ENCODE peak calls at places on chromosomes 16 and 17, in four cellular contexts. F is mucosa of descending colon, E is left ventricle myocardium inferior, O is astrocyte of the spinal cord. W is an unnamed sample.

GRCh38 chr17:57665696-57666095 is 79.4 kb downstream of the CCDC182 start:
- DNase-seq in F (no peak), E (no peak), O (no peak), W (no peak)

GRCh38 chr16:22181843-22182242 is 19.5 kb downstream of the SDR42E2 start:
- DNase-seq in O (no peak), E (no peak), F (no peak), W (no peak)

GRCh38 chr17:3506054-3506453 is 30.3 kb downstream of the ASPA start:
- DNase-seq in E (no peak), O (no peak), F (no peak), W (no peak)

GRCh38 chr16:64459821-64460220 is 662.0 kb downstream of the CDH11 start:
- DNase-seq in F (peak), E (no peak), O (peak), W (peak)

GRCh38 chr16:57384248-57385070 is 12.2 kb downstream of the CX3CL1 start:
- DNase-seq in F (peak), O (no peak), E (no peak), W (no peak)

GRCh38 chr17:59074494-59074893 is 32.2 kb downstream of the TRIM37 start:
- DNase-seq in O (peak), E (no peak), F (no peak), W (no peak)

GRCh38 chr16:21244798-21245197 is 11.3 kb downstream of the ANKS4B start:
- DNase-seq in O (no peak), F (no peak), E (no peak), W (no peak)

GRCh38 chr16:4752351-4753100 is 14.4 kb downstream of the ZNF500 start:
- DNase-seq in O (no peak), F (no peak), E (no peak), W (no peak)

GRCh38 chr17:80477647-80478478 is 1.5 kb upstream of the NPTX1 start:
- DNase-seq in O (peak), E (no peak), F (peak), W (no peak)

GRCh38 chr17:350706-351435 is 1.7 kb downstream of the RPH3AL start:
- DNase-seq in O (no peak), F (peak), E (peak), W (no peak)

GRCh38 chr17:7307686-7308624 is 527 bp downstream of the EIF5A start:
- DNase-seq in E (peak), O (no peak), F (peak), W (no peak)

GRCh38 chr16:53992057-53992378 is 288.1 kb downstream of the FTO start:
- DNase-seq in F (no peak), O (no peak), E (no peak), W (no peak)

GRCh38 chr16:53995378-53995777 is 291.2 kb downstream of the IRX3 start:
- DNase-seq in F (no peak), E (peak), O (no peak), W (no peak)

GRCh38 chr16:53989597-53989996 is 285.6 kb downstream of the FTO start:
- DNase-seq in E (no peak), F (no peak), O (no peak), W (no peak)

GRCh38 chr16:53988136-53988535 is 284.2 kb downstream of the FTO start:
- DNase-seq in O (no peak), E (no peak), F (no peak), W (no peak)

DNA sequence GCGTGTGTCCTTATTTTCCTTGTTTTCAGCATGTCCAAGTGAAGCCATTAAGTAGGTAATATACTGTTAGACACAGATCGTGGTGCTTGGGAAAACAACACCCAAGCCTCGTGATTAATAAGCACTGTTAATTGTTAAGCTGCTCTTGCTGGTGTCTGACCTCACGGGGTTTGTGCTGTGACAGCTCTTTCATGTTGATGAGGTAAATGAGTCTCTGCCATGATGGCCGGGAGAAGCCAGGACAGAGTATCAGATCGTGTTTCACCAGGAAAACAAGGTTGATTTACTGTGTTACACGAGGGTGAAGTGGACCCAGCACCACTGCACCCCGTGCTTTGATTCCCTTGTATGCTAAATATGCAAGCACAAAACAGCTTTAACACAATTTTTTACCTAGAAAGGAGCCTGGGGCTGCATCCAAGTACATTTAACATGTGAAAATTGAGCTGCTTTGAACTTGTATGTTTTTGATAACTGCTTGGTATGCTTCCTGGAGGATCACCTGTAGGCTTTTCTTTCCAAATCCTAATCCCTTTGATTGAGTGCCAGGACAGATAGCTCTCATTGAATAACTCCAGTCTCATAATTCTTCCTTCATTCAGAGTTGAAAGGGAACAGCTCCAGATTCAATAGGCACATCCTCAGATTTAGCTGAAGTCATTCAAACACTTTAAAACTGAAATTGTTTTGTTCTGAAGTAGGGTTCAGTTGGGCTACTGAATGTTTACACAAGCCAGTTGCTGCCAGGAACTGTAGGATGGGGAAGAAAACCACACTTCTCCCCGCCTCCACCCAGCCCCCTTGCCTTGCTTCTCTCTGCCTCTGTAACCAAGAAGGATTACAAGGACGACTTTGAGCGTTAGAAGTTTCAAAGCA is 287.5 kb downstream of the FTO start:
- DNase-seq in O (peak), F (no peak), E (no peak), W (peak)
- H3K4me3 ChIP-seq in O (no peak), F (no peak), E (no peak), W (no peak)

DNA sequence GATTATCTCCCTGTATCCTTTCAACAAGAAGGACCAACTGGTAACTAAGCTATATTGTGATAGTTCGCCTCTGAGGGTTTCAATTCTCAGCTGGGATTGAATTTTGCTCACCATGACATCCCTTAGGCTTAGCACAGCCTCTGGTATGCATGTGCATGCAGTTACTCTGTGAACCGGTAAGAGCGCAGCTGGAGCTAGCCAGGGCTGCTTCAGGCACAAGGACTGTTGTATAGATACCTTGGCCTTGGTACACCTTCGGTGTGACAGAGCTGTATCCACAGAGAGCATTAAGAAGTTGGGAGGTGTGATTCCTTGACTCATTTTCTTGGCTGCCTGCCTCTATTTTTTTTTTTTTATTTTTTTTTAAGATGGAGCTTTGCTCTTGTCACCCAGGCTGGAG is 2.3 kb upstream of the NUTF2 start:
- DNase-seq in E (no peak), F (no peak), O (no peak), W (no peak)
- H3K4me3 ChIP-seq in E (peak), F (no peak), O (no peak), W (no peak)

GRCh38 chr16:85746431-85747227 is 4.3 kb downstream of the C16orf74 start:
- DNase-seq in E (no peak), O (peak), F (peak), W (no peak)
- H3K4me3 ChIP-seq in E (no peak), O (no peak), F (no peak), W (no peak)

DNA sequence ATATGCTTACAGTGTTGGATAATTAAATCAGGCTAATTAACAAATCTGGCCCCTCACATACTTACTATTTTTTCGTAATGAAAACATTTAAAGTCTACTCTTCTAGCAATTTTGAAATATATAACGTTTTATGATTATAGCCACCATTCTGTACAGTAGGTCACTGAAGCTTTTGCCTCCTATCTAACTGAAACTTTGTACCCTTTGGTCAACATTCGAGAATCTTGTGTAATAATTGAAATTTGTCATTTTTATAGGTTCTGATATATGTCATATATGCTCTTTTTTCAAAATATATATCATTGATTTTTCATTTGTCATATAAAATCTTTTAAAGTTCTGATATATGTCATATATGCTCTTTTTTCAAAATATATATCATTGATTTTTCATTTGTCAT is 12.7 kb downstream of the PHKB start:
- DNase-seq in O (no peak), E (no peak), F (no peak), W (no peak)
- H3K4me3 ChIP-seq in O (no peak), E (no peak), F (no peak), W (no peak)